ENCODE peak calls at places on chromosomes 11 and 22, in eight cellular contexts. N, Q, A, G, Z, S, Y and D are unnamed samples.

GRCh38 chr11:36569095-36569494 is 1.3 kb downstream of the RAG1 start:
- DNase-seq in N (no peak), Q (no peak), A (no peak), G (no peak), Z (no peak), S (no peak), Y (no peak), D (no peak)

GRCh38 chr11:67468056-67468455 is 995 bp downstream of the TMEM134 start:
- DNase-seq in N (no peak), Q (peak; percentile 55), A (no peak), G (peak; percentile 14), Z (peak; percentile 75), S (no peak), Y (no peak), D (no peak)

GRCh38 chr22:31048570-31048969 is 32.5 kb upstream of the SMTN start:
- DNase-seq in N (no peak), Q (no peak), A (no peak), G (no peak), Z (no peak), S (no peak), Y (no peak), D (no peak)

GRCh38 chr11:124865902-124866851 is 945 bp downstream of the ROBO3 start:
- DNase-seq in N (peak; percentile 44), Q (no peak), A (no peak), G (peak; percentile 67), Z (peak; percentile 50), S (peak; percentile 82), Y (no peak), D (no peak)

GRCh38 chr22:45912910-45913309 is 64.1 kb downstream of the WNT7B start:
- DNase-seq in N (no peak), Q (no peak), A (no peak), G (no peak), Z (no peak), S (no peak), Y (no peak), D (no peak)

GRCh38 chr11:20342347-20343279 is 20.9 kb upstream of the HTATIP2 start:
- DNase-seq in N (no peak), Q (no peak), A (no peak), G (no peak), Z (no peak), S (no peak), Y (no peak), D (no peak)

GRCh38 chr22:45680932-45681700 is 9.5 kb downstream of the ATXN10 start:
- DNase-seq in N (no peak), Q (no peak), A (no peak), G (peak; percentile 64), Z (no peak), S (no peak), Y (no peak), D (no peak)

GRCh38 chr22:22918297-22918965 is 30.8 kb downstream of the IGLL5 start:
- DNase-seq in N (no peak), Q (no peak), A (no peak), G (no peak), Z (no peak), S (no peak), Y (no peak), D (no peak)

GRCh38 chr22:24289138-24289537 is 18.5 kb downstream of the SPECC1L start:
- DNase-seq in N (no peak), Q (no peak), A (no peak), G (peak; percentile 83), Z (no peak), S (no peak), Y (no peak), D (no peak)

GRCh38 chr11:68038226-68038717 is 553 bp upstream of the TCIRG1 start:
- DNase-seq in N (no peak), Q (no peak), A (no peak), G (no peak), Z (peak; percentile 41), S (peak; percentile 100), Y (no peak), D (no peak)

GRCh38 chr11:62337682-62338181 is 484 bp downstream of the ASRGL1 start:
- DNase-seq in N (no peak), Q (peak; percentile 57), A (no peak), G (peak; percentile 29), Z (peak; percentile 58), S (no peak), Y (no peak), D (no peak)

GRCh38 chr22:50529416-50530279 is at the start of gene TYMP:
- DNase-seq in N (peak; percentile 53), Q (no peak), A (no peak), G (peak; percentile 20), Z (peak; percentile 87), S (no peak), Y (no peak), D (no peak)

GRCh38 chr22:47872761-47873535 is 1110.5 kb downstream of the TBC1D22A start:
- DNase-seq in N (no peak), Q (no peak), A (no peak), G (no peak), Z (no peak), S (no peak), Y (no peak), D (no peak)

GRCh38 chr11:66211100-66211499 is 57.3 kb upstream of the RAB1B start:
- DNase-seq in N (no peak), Q (no peak), A (no peak), G (no peak), Z (no peak), S (no peak), Y (no peak), D (no peak)

GRCh38 chr11:63851354-63851753 is 12.4 kb downstream of the MARK2 start:
- DNase-seq in N (no peak), Q (no peak), A (no peak), G (no peak), Z (no peak), S (no peak), Y (no peak), D (no peak)

GRCh38 chr22:25172153-25172552 is 27.5 kb upstream of the CRYBB3 start:
- DNase-seq in N (peak; percentile 8), Q (no peak), A (no peak), G (no peak), Z (peak; percentile 56), S (peak; percentile 33), Y (peak; percentile 4), D (no peak)

GRCh38 chr11:1195690-1196515 is 27.0 kb upstream of the MUC5B start:
- DNase-seq in N (no peak), Q (no peak), A (no peak), G (no peak), Z (no peak), S (no peak), Y (no peak), D (no peak)

GRCh38 chr22:29073618-29074275 is 912 bp downstream of the KREMEN1 start:
- DNase-seq in N (no peak), Q (peak; percentile 21), A (no peak), G (no peak), Z (peak; percentile 73), S (no peak), Y (no peak), D (no peak)

GRCh38 chr11:92550411-92550810 is 325.8 kb downstream of the FAT3 start:
- DNase-seq in N (no peak), Q (no peak), A (no peak), G (no peak), Z (no peak), S (no peak), Y (no peak), D (no peak)

GRCh38 chr11:134643519-134644042 is 231.5 kb upstream of the B3GAT1 start:
- DNase-seq in N (no peak), Q (no peak), A (no peak), G (no peak), Z (no peak), S (no peak), Y (no peak), D (no peak)